ENCODE peak calls at places on chromosomes 5 and 9, in seven cellular contexts. U is AG04450, Y is skeletal muscle cell, V is fibroblast of the aortic adventitia, E is cardiac muscle cell, L is psoas muscle, T is fibroblast of mammary gland. D is an unnamed sample.

GRCh38 chr5:107597803-107598202 is 72.9 kb downstream of the EFNA5 start:
- DNase-seq in U (no peak), Y (no peak), V (no peak), E (no peak), L (no peak), T (no peak), D (no peak)

GRCh38 chr9:135100241-135101067 is 13.0 kb downstream of the OLFM1 start:
- DNase-seq in U (no peak), Y (no peak), V (no peak), E (no peak), L (no peak), T (no peak), D (no peak)

GRCh38 chr9:114367406-114367805 is 20.4 kb downstream of the AKNA start:
- DNase-seq in U (no peak), Y (no peak), V (no peak), E (no peak), L (no peak), T (no peak), D (no peak)

GRCh38 chr5:94690778-94691177 is 72.3 kb downstream of the SLF1 start:
- DNase-seq in U (no peak), Y (no peak), V (no peak), E (peak), L (no peak), T (no peak), D (no peak)

GRCh38 chr9:3708751-3709150 is 182.9 kb upstream of the RFX3 start:
- DNase-seq in U (no peak), Y (no peak), V (peak), E (peak), L (no peak), T (peak), D (no peak)

GRCh38 chr5:134106991-134107701 is 7.3 kb upstream of the TCF7 start:
- DNase-seq in U (no peak), Y (no peak), V (no peak), E (no peak), L (peak), T (no peak), D (no peak)

GRCh38 chr9:965497-965896 is 11.0 kb upstream of the DMRT3 start:
- DNase-seq in U (no peak), Y (no peak), V (no peak), E (no peak), L (no peak), T (no peak), D (no peak)

GRCh38 chr9:104748359-104749031 is 1.0 kb downstream of the NIPSNAP3A start:
- DNase-seq in U (no peak), Y (no peak), V (peak), E (peak), L (no peak), T (peak), D (no peak)

GRCh38 chr9:91312717-91313325 is 48.9 kb downstream of the AUH start:
- DNase-seq in U (no peak), Y (no peak), V (no peak), E (no peak), L (no peak), T (no peak), D (no peak)

GRCh38 chr9:20640331-20641187 is 18.3 kb upstream of the MLLT3 start:
- DNase-seq in U (no peak), Y (peak), V (peak), E (peak), L (peak), T (peak), D (no peak)

GRCh38 chr5:155728146-155728856 is 598.7 kb upstream of the SGCD start:
- DNase-seq in U (no peak), Y (peak), V (no peak), E (peak), L (peak), T (peak), D (peak)

GRCh38 chr5:65721050-65721774 is 697 bp downstream of the SGTB start:
- DNase-seq in U (peak), Y (peak), V (peak), E (peak), L (peak), T (peak), D (peak)

GRCh38 chr9:34254966-34255825 is 73.9 kb downstream of the KIF24 start:
- DNase-seq in U (no peak), Y (no peak), V (peak), E (peak), L (peak), T (peak), D (peak)

GRCh38 chr9:126605792-126606482 is 7.8 kb upstream of the LMX1B start:
- DNase-seq in U (no peak), Y (no peak), V (no peak), E (peak), L (no peak), T (no peak), D (no peak)

DNA sequence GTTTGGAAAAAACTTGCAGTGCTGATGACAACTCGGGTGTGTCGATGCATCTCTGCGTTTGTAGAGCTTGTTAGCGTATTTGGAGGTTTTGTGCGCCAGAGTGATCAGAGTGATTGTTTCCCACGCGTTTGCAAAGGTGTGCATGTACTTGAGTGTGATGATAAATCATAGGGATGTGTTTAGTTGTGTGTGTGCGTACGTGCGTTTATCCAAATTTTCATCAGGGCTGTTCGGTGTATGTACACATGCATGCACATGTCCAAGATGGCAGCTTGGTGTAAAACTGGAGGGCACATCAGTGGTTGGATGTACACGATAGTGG is 248 bp upstream of the C1QTNF2 start:
- DNase-seq in U (no peak), Y (no peak), V (no peak), E (no peak), L (no peak), T (no peak), D (no peak)
- H3K4me3 ChIP-seq in U (peak), Y (peak), V (peak), E (peak), L (peak), T (peak), D (peak)

GRCh38 chr9:122931851-122932199 is 513 bp upstream of the ZBTB26 start:
- DNase-seq in U (no peak), Y (no peak), V (no peak), E (no peak), L (no peak), T (peak), D (no peak)

GRCh38 chr9:122936464-122936863 is 4.4 kb upstream of the RABGAP1 start:
- DNase-seq in U (no peak), Y (no peak), V (no peak), E (no peak), L (no peak), T (no peak), D (no peak)

GRCh38 chr9:122930933-122931850 is at the start of gene ZBTB26:
- DNase-seq in U (no peak), Y (peak), V (peak), E (peak), L (peak), T (peak), D (peak)

GRCh38 chr9:122929803-122930354 is 1.4 kb downstream of the ZBTB26 start:
- DNase-seq in U (no peak), Y (no peak), V (no peak), E (no peak), L (no peak), T (no peak), D (no peak)

DNA sequence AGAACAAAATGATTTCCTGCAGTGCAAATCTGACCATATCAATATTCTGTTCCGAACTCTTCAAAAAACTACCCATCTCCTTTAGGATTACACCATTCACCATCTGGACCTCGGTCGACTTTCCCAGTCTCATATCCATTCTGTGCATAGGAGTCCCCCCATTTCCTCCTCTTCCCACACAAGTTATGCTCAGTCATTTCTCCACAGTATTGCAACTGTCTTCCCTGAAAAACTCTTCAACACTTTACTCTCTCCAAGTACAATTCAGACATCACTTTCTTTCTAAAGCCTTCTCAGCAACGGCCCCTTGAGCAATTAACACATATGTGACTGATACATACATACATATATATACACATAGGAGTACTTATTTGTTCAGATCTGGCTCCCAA is 775 bp downstream of the ZBTB26 start:
- DNase-seq in U (no peak), Y (no peak), V (no peak), E (no peak), L (no peak), T (no peak), D (no peak)
- H3K4me3 ChIP-seq in U (peak), Y (peak), V (peak), E (peak), L (peak), T (peak), D (peak)

GRCh38 chr5:171067540-171068130 is 205.8 kb downstream of the RANBP17 start:
- DNase-seq in U (no peak), Y (no peak), V (no peak), E (no peak), L (no peak), T (no peak), D (no peak)
- H3K4me3 ChIP-seq in U (no peak), Y (no peak), V (no peak), E (no peak), L (no peak), T (no peak), D (no peak)

DNA sequence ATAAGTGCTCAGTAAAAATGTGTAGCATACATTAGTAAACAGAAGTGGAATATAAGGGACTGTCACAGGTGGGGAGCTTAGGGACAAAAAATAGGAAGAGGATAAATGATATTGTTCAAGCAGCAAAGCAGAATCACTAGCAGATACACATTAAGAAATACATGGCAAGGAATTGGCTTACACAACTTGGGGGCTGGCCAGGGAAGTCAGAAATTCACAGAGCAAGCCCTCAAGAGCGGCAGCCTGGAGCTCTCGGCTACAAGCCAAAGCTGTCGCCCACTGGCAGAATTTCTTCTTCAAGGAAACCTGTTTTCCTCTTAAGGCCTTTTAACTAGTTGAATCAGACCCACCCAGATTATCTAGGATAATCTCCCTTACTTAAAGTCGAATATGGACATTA is 73.0 kb upstream of the SMIM23 start:
- DNase-seq in U (no peak), Y (peak), V (peak), E (peak), L (no peak), T (no peak), D (no peak)
- H3K4me3 ChIP-seq in U (no peak), Y (no peak), V (no peak), E (no peak), L (no peak), T (no peak), D (no peak)

GRCh38 chr5:43040287-43041098 is at the start of gene ANXA2R:
- DNase-seq in U (peak), Y (peak), V (peak), E (peak), L (peak), T (peak), D (peak)

GRCh38 chr5:43039468-43040286 is 442 bp downstream of the ANXA2R start:
- DNase-seq in U (no peak), Y (no peak), V (peak), E (peak), L (peak), T (peak), D (peak)

GRCh38 chr5:43037929-43038510 is 2.1 kb downstream of the ANXA2R start:
- DNase-seq in U (no peak), Y (no peak), V (peak), E (peak), L (no peak), T (peak), D (no peak)

GRCh38 chr5:43038523-43038989 is 1.6 kb downstream of the ANXA2R start:
- DNase-seq in U (no peak), Y (no peak), V (no peak), E (no peak), L (no peak), T (no peak), D (no peak)

GRCh38 chr5:43039115-43039467 is 1.0 kb downstream of the ANXA2R start:
- DNase-seq in U (no peak), Y (no peak), V (no peak), E (no peak), L (no peak), T (no peak), D (no peak)
- H3K4me3 ChIP-seq in U (peak), Y (peak), V (peak), E (peak), L (peak), T (peak), D (peak)

DNA sequence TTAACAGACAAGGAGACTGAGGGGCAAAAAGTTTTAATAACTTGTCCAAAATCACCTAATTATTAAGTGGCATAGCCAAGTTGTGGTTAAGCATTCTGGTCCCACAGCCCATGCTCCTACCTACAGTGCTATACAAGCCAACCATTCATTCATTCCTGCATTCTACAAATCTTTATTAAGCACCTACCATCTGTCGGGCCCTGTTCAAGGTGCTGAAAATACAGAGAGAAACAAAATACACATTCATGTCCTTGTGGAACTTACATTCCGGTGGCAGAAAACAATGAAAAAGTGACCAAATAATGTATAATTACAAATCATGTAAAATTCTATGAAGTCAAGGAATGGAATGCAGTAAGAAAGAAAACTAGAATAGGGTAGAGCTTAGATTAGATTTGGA is 27.8 kb upstream of the CDH6 start:
- DNase-seq in U (no peak), Y (no peak), V (no peak), E (peak), L (no peak), T (no peak), D (no peak)
- H3K4me3 ChIP-seq in U (no peak), Y (no peak), V (no peak), E (no peak), L (no peak), T (no peak), D (no peak)

DNA sequence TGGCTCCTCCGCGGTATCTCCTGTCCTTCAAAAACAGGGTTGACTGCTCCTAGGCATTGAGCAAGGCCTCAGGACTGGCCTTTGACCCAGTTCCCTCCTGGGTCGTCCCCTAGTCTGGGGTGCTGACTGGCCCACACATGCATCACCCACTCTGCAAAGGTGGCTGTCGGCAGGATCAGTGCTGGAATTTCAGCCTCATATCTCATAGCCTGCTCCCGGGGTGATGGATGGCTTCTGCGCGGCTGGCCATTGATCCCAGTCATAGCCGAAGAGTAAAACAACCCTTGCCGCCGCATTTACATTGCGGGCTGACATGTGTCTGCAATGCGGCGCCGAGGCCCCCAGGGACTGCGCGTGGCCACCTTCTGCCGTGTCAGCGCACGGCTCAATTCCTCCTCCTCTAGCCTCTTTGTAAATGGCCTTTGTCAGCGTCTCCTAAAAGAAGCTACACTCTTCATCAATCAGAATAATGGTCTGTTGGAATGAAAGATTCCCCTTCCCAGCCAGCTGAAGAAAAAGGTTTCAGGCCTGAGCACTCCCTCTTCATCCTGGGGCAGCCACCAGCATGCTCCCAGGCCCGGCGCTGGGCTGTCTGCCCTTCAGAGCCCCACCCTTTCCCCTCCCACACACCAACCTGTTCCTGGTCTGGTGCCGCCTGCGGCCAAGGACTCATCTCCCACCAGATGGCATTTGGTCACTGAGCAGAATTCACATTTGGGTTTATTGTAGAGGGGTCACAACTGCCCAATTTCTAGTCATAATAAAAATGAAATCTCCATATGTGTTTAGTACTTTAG is 159.0 kb downstream of the PJA2 start:
- DNase-seq in U (no peak), Y (no peak), V (no peak), E (no peak), L (no peak), T (no peak), D (no peak)
- H3K4me3 ChIP-seq in U (no peak), Y (no peak), V (no peak), E (no peak), L (no peak), T (no peak), D (no peak)

GRCh38 chr5:1887400-1888360 is 5.0 kb upstream of the IRX4 start:
- DNase-seq in U (no peak), Y (no peak), V (no peak), E (no peak), L (peak), T (no peak), D (no peak)

GRCh38 chr5:1888541-1889251 is 6.0 kb upstream of the IRX4 start:
- DNase-seq in U (no peak), Y (no peak), V (no peak), E (no peak), L (peak), T (no peak), D (no peak)

GRCh38 chr5:1885777-1886633 is 3.3 kb upstream of the IRX4 start:
- DNase-seq in U (no peak), Y (no peak), V (no peak), E (no peak), L (peak), T (no peak), D (no peak)

GRCh38 chr5:1885476-1885755 is 2.7 kb upstream of the IRX4 start:
- DNase-seq in U (no peak), Y (no peak), V (no peak), E (no peak), L (no peak), T (no peak), D (no peak)

DNA sequence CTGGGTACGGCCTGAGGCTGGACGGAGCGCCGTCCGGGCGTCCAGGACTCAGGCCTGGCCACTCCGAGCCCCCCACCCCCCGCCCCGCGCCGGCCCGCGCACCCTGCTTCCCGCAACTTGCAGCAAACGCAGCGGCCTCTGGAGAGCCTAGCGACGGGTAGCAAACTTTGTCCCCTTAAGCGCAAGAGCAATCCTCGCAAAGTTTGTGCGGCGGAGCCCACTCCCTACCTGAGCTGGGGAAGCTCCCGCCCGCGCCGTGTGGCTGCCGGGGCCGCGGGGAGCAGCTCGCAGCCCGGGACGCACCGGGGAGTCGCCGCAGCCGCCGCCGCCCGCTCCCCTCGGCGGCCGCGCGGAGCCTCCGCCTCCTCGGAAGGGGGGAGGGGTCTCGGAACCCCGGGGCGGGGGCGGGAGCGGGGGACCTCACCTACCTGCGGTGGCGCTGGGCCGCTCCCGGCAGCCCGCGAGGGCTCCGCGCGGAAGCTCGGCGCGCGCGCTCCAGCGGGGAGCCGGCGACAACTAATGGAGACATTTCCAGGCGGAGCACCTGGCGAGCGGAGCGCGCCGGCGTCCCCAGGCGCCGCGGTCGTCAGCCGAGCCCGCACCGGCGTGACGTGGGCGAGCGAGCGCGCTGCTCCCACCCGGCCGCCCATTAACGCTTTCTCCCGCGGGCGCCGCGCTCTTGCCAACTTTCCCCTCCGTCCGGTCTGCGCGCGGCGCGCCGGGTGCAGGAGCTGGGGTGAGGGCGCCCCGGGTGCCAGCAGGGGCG is 4.1 kb upstream of the IRX4 start:
- DNase-seq in U (no peak), Y (no peak), V (no peak), E (no peak), L (peak), T (no peak), D (no peak)
- H3K4me3 ChIP-seq in U (no peak), Y (no peak), V (no peak), E (peak), L (peak), T (no peak), D (no peak)

GRCh38 chr5:8456846-8457186 is 587.9 kb downstream of the MTRR start:
- DNase-seq in U (no peak), Y (no peak), V (no peak), E (no peak), L (no peak), T (no peak), D (no peak)

GRCh38 chr5:8457187-8458037 is 588.5 kb downstream of the MTRR start:
- DNase-seq in U (peak), Y (peak), V (peak), E (peak), L (peak), T (peak), D (peak)

GRCh38 chr5:8462565-8462964 is 593.6 kb downstream of the MTRR start:
- DNase-seq in U (no peak), Y (no peak), V (no peak), E (no peak), L (no peak), T (no peak), D (no peak)

GRCh38 chr5:8461543-8461942 is 592.6 kb downstream of the MTRR start:
- DNase-seq in U (no peak), Y (no peak), V (no peak), E (no peak), L (no peak), T (no peak), D (no peak)

GRCh38 chr5:8458038-8458383 is 589.1 kb downstream of the MTRR start:
- DNase-seq in U (no peak), Y (no peak), V (peak), E (peak), L (no peak), T (peak), D (no peak)
- H3K4me3 ChIP-seq in U (peak), Y (peak), V (peak), E (peak), L (peak), T (peak), D (peak)

D was measured in gastrocnemius medialis.